ENCODE peak calls at places on chromosomes 12 and 14, in six cellular contexts. T, P, L, B, M and K are unnamed samples.

GRCh38 chr14:32711103-32711680 is 227.5 kb upstream of the NPAS3 start:
- DNase-seq in T (peak), P (peak), L (peak), B (no peak), M (no peak), K (no peak)

GRCh38 chr14:65588426-65589140 is 176.1 kb downstream of the FUT8 start:
- DNase-seq in T (no peak), P (no peak), L (no peak), B (no peak), M (no peak), K (no peak)

GRCh38 chr12:82325540-82326336 is 32.4 kb downstream of the CCDC59 start:
- DNase-seq in T (no peak), P (no peak), L (no peak), B (no peak), M (no peak), K (no peak)

GRCh38 chr14:105137481-105138020 is 31.0 kb downstream of the JAG2 start:
- DNase-seq in T (no peak), P (no peak), L (no peak), B (peak), M (no peak), K (no peak)

GRCh38 chr14:101181717-101182313 is 278.3 kb upstream of the RTL1 start:
- DNase-seq in T (no peak), P (no peak), L (no peak), B (no peak), M (no peak), K (no peak)

GRCh38 chr12:132470417-132470816 is 19.5 kb upstream of the FBRSL1 start:
- DNase-seq in T (no peak), P (no peak), L (no peak), B (no peak), M (no peak), K (no peak)

GRCh38 chr12:51891843-51892242 is 3.9 kb downstream of the ANKRD33 start:
- DNase-seq in T (no peak), P (no peak), L (no peak), B (no peak), M (no peak), K (no peak)

GRCh38 chr12:44876554-44877275 is 600 bp upstream of the NELL2 start:
- DNase-seq in T (no peak), P (no peak), L (peak), B (peak), M (no peak), K (peak)

GRCh38 chr14:81246561-81247270 is 26.0 kb upstream of the GTF2A1 start:
- DNase-seq in T (no peak), P (no peak), L (no peak), B (peak), M (no peak), K (no peak)

GRCh38 chr12:132772551-132772950 is 10.9 kb upstream of the ANKLE2 start:
- DNase-seq in T (peak), P (no peak), L (no peak), B (peak), M (peak), K (peak)

GRCh38 chr12:109476807-109477184 is 304 bp downstream of the KCTD10 start:
- DNase-seq in T (no peak), P (no peak), L (no peak), B (no peak), M (no peak), K (no peak)

GRCh38 chr14:53537421-53538315 is 384.5 kb upstream of the DDHD1 start:
- DNase-seq in T (no peak), P (no peak), L (peak), B (no peak), M (no peak), K (no peak)

GRCh38 chr14:25009891-25010290 is 40.1 kb downstream of the STXBP6 start:
- DNase-seq in T (no peak), P (no peak), L (peak), B (no peak), M (no peak), K (no peak)

GRCh38 chr12:32502693-32503510 is 103.5 kb downstream of the FGD4 start:
- DNase-seq in T (peak), P (no peak), L (peak), B (no peak), M (no peak), K (no peak)

GRCh38 chr12:77615331-77615730 is 215.4 kb upstream of the NAV3 start:
- DNase-seq in T (no peak), P (no peak), L (peak), B (no peak), M (no peak), K (no peak)

GRCh38 chr12:98821849-98822248 is 176.8 kb downstream of the APAF1 start:
- DNase-seq in T (no peak), P (no peak), L (no peak), B (no peak), M (no peak), K (no peak)

GRCh38 chr12:68237068-68237467 is 11.5 kb upstream of the IL26 start:
- DNase-seq in T (peak), P (no peak), L (no peak), B (no peak), M (no peak), K (no peak)

GRCh38 chr12:63306476-63306875 is 155.5 kb upstream of the AVPR1A start:
- DNase-seq in T (no peak), P (no peak), L (no peak), B (no peak), M (no peak), K (no peak)

GRCh38 chr14:35808076-35808657 is 928 bp downstream of the RALGAPA1 start:
- DNase-seq in T (peak), P (peak), L (peak), B (no peak), M (peak), K (no peak)

GRCh38 chr14:26963696-26964095 is 365.9 kb upstream of the NOVA1 start:
- DNase-seq in T (no peak), P (no peak), L (no peak), B (no peak), M (no peak), K (no peak)
- TF ChIP-seq POLR2AphosphoS5 in T (no peak), P (no peak), L (no peak), B (no peak), M (no peak), K (no peak)

GRCh38 chr12:11648514-11649412 is 711 bp upstream of the ETV6 start:
- DNase-seq in T (peak), P (peak), L (peak), B (peak), M (peak), K (peak)
- TF ChIP-seq POLR2AphosphoS5 in T (peak), P (peak), L (peak), B (peak), M (peak), K (peak)

GRCh38 chr14:99562848-99563748 is 40.9 kb downstream of the CCDC85C start:
- DNase-seq in T (no peak), P (peak), L (peak), B (peak), M (peak), K (no peak)
- TF ChIP-seq POLR2AphosphoS5 in T (no peak), P (peak), L (peak), B (peak), M (peak), K (no peak)

DNA sequence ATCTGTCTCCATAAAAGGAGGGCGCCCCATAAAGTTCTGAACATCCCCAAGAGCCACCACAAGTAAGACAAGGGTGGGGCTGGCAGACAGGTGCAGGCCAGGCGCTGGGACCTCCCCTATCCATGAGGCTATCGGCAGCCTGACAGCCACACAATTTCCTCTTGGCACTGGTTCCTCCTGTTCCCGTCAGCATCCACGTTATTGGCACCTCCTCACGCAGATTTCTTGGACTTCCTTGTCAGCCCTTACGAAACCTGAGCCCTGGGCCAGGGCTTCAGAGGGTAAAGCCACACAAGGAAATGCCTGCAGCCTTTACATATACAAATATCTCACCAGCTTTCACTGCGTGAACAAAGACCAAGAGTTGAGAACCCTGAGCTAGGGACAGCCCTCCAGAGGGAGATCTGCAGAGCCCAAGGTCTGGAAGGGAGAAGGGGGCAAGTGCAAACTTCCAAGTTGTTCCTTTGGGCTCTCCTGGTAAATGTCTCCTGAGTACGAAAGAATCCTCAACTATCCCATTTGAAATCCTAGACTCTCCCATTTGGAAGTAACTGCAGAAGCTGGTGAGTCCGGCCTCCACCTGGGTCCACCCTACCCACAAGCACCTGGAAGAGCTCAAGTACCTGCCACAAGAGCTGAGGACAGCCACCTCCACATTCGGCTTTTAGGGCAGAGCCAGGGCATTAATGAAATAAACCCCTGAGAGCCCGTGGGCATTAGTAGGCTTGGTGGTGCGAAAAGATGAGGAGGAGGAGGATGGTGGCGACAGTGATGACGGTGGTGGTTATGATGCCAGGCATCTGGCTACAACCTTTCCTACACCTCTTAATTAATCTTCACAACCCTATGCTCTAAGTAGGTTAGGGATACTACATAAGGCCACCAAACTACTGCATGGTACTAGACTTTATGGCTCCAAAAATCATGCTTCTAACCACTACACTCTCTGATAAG is 5.5 kb upstream of the TC2N start:
- DNase-seq in T (peak), P (peak), L (no peak), B (peak), M (peak), K (no peak)
- TF ChIP-seq POLR2AphosphoS5 in T (no peak), P (peak), L (no peak), B (peak), M (peak), K (no peak)

DNA sequence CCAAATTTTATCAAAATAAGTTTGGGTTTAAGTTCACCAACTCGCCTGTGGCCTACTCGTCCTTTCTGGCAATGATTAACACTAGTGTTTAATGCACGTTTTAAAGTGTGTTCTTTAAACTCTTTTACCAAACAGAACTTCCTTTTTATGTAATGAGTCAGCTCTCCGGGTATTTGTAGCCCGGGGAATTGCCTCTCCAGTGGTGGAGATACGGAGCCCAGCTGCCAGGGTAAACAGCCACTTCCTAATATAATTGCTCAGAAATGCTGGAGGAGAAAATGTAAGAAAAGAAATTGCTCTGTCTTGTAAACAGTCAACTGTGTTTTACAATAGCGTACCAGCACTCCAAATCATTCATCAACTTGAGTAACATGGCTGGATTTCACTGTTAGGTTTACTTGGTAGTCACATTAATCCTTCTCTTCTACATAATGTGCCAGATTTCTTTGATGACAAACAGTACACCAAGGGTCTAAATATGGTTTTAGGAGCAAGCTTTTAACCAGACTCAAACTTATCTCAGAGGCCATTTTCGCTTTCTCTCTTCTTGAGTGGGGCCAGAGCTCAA is 101.1 kb upstream of the SLC38A2 start:
- DNase-seq in T (peak), P (peak), L (no peak), B (no peak), M (peak), K (no peak)
- TF ChIP-seq POLR2AphosphoS5 in T (no peak), P (peak), L (no peak), B (peak), M (peak), K (no peak)

DNA sequence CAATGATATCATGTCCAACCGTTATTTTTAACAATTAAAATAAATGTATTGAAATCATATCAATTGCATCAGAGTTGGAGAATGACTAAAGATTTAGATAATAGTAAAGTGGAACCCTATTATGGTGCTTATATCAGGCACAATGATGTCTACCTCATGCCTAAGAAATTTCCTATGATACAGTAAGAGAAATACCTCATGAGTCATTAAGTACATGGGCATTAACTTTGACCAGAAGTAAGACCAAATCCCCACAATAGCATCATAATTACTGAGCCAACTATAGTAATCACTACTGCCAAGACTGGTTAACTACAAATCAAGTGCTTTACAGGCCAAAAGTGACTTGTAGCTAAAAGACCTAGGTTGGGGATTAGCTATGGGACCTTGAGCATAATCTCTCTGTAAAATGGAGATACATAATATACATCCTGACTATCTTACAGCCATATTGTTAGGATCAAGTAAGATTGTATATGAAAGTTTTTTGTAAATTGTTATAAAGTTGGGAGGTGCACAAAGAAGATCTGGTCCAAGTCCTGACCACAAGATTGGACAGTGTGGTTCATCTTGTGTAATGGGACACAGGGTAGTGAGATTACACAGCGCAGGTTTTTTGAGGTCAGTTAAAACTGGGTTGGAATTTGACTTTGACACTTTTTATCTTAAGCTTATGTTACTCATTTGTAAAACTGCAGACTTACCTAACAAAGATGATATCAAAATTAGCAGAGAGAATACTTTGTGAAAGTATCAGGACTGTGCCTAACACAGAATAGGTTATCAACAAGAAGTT is 60.5 kb downstream of the ERGIC2 start:
- DNase-seq in T (no peak), P (no peak), L (no peak), B (no peak), M (no peak), K (no peak)
- TF ChIP-seq POLR2AphosphoS5 in T (no peak), P (no peak), L (no peak), B (no peak), M (no peak), K (no peak)

DNA sequence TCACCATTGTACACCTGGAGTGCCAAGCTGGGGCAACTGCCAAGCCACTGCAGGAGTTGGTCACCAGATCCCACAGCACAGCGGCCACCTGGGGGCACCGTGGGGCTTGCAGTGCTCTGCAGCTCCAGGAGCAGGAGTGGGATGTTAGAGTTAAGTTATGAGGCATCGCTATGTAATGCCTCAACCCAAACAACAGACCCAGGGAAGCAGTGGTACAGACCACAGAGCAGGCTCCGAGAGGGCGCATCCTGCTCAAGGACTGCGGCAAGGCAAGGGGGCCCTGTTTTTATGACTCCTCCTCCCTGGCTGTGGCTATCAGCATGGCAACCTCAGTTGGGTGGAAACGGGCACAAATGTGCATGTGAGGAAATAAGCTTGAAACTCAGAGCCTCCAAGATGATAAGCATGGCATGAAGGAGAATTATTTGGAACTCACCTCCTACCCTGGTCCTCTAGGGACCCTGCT is 63.1 kb downstream of the ARL6IP4 start:
- DNase-seq in T (peak), P (peak), L (peak), B (peak), M (peak), K (no peak)
- TF ChIP-seq POLR2AphosphoS5 in T (no peak), P (peak), L (no peak), B (peak), M (peak), K (no peak)

GRCh38 chr14:56189306-56189705 is 71.1 kb downstream of the PELI2 start:
- DNase-seq in T (no peak), P (no peak), L (no peak), B (no peak), M (no peak), K (no peak)
- TF ChIP-seq POLR2AphosphoS5 in T (no peak), P (no peak), L (no peak), B (no peak), M (no peak), K (no peak)